ENCODE peak calls at places on chromosomes 12 and 14, in five cellular contexts. V is stimulated activated CD8-positive, alpha-beta memory T cell treated with anti-CD3 and anti-CD28 coated beads, Interleukin-15, amount 100 ng/mL, for 1 hour; R is AG10803; K is heart left ventricle; I is EL. L is an unnamed sample.
A peak's percentile ranks its signal among the peaks of the same experiment; 100 is the strongest.

GRCh38 chr12:46218509-46219095 is 50.2 kb downstream of the SLC38A1 start:
- DNase-seq in V (no peak), R (no peak), K (no peak), I (no peak), L (peak; percentile 31)

GRCh38 chr14:93982684-93983007 is 6.3 kb upstream of the ASB2 start:
- DNase-seq in V (no peak), R (no peak), K (no peak), I (no peak), L (no peak)

GRCh38 chr12:100827901-100828520 is 33.4 kb downstream of the ANO4 start:
- DNase-seq in V (no peak), R (peak; percentile 50), K (no peak), I (peak; percentile 44), L (peak; percentile 35)

GRCh38 chr12:118055144-118055557 is 5.8 kb downstream of the WSB2 start:
- DNase-seq in V (peak; percentile 42), R (no peak), K (no peak), I (peak; percentile 54), L (peak; percentile 77)

GRCh38 chr14:20382526-20382925 is 30.8 kb downstream of the TEP1 start:
- DNase-seq in V (no peak), R (no peak), K (no peak), I (no peak), L (no peak)

GRCh38 chr12:113136128-113136989 is 798 bp upstream of the RASAL1 start:
- DNase-seq in V (no peak), R (no peak), K (no peak), I (no peak), L (no peak)

GRCh38 chr12:11650697-11651281 is 1.3 kb downstream of the ETV6 start:
- DNase-seq in V (no peak), R (peak; percentile 37), K (no peak), I (peak; percentile 50), L (no peak)

GRCh38 chr14:80419339-80419738 is 208.0 kb upstream of the DIO2 start:
- DNase-seq in V (no peak), R (no peak), K (no peak), I (no peak), L (no peak)

GRCh38 chr14:80491131-80491530 is 279.8 kb upstream of the DIO2 start:
- DNase-seq in V (no peak), R (peak; percentile 79), K (peak; percentile 46), I (peak; percentile 46), L (no peak)

GRCh38 chr12:116093915-116094314 is 183.6 kb downstream of the MED13L start:
- DNase-seq in V (no peak), R (no peak), K (no peak), I (no peak), L (no peak)

GRCh38 chr14:104933721-104934379 is 9.2 kb downstream of the PLD4 start:
- DNase-seq in V (no peak), R (no peak), K (no peak), I (no peak), L (no peak)

GRCh38 chr14:55188686-55189295 is 2.6 kb downstream of the DLGAP5 start:
- DNase-seq in V (no peak), R (peak; percentile 59), K (no peak), I (no peak), L (no peak)

GRCh38 chr14:22547309-22547947 is 41.6 kb downstream of the DAD1 start:
- DNase-seq in V (no peak), R (peak; percentile 45), K (peak; percentile 61), I (peak; percentile 19), L (no peak)

GRCh38 chr12:92538970-92539749 is 163.6 kb upstream of the PLEKHG7 start:
- DNase-seq in V (no peak), R (peak; percentile 56), K (peak; percentile 26), I (peak; percentile 58), L (no peak)

GRCh38 chr14:90660865-90661570 is 155.2 kb downstream of the TTC7B start:
- DNase-seq in V (no peak), R (no peak), K (no peak), I (no peak), L (no peak)

GRCh38 chr12:19166387-19166786 is 36.9 kb downstream of the PLEKHA5 start:
- DNase-seq in V (no peak), R (no peak), K (no peak), I (no peak), L (no peak)

GRCh38 chr12:68001486-68002466 is 12.5 kb downstream of the IFNG-AS1 start:
- DNase-seq in V (no peak), R (peak; percentile 39), K (no peak), I (peak; percentile 12), L (peak; percentile 7)

GRCh38 chr14:89236846-89237245 is 180.2 kb downstream of the FOXN3 start:
- DNase-seq in V (no peak), R (no peak), K (no peak), I (no peak), L (no peak)

GRCh38 chr12:93762059-93762719 is 85.0 kb downstream of the CRADD start:
- DNase-seq in V (no peak), R (peak; percentile 80), K (no peak), I (peak; percentile 65), L (no peak)

L was measured in Caco-2.